ENCODE peak calls at places on chromosome 13, in ten cellular contexts. I is transverse colon, J is nephron progenitor cell, E is H1, P is heart left ventricle, D is AG09319, A is mammary epithelial cell, R is astrocyte of the cerebellum, V is WTC11, B is left lung. U is an unnamed sample.

GRCh38 chr13:33322965-33323668 is 37.6 kb upstream of the STARD13 start:
- DNase-seq in I (no peak), J (no peak), E (no peak), P (no peak), D (no peak), A (no peak), R (no peak), V (no peak), B (no peak), U (no peak)

GRCh38 chr13:93730780-93731179 is 504.2 kb downstream of the GPC6 start:
- DNase-seq in I (no peak), J (no peak), E (no peak), P (no peak), D (no peak), A (no peak), R (no peak), V (no peak), B (no peak), U (no peak)

GRCh38 chr13:113084943-113085540 is 20.5 kb upstream of the F7 start:
- DNase-seq in I (no peak), J (no peak), E (no peak), P (peak), D (no peak), A (no peak), R (no peak), V (no peak), B (peak), U (no peak)

GRCh38 chr13:97238883-97239282 is 16.8 kb downstream of the MBNL2 start:
- DNase-seq in I (no peak), J (no peak), E (no peak), P (no peak), D (no peak), A (no peak), R (no peak), V (no peak), B (no peak), U (no peak)

GRCh38 chr13:41231786-41232185 is 31.6 kb downstream of the MTRF1 start:
- DNase-seq in I (peak), J (peak), E (no peak), P (no peak), D (no peak), A (peak), R (no peak), V (no peak), B (no peak), U (peak)

GRCh38 chr13:110677731-110678545 is 28.0 kb downstream of the CARS2 start:
- DNase-seq in I (no peak), J (no peak), E (no peak), P (no peak), D (no peak), A (no peak), R (no peak), V (no peak), B (no peak), U (no peak)

GRCh38 chr13:69109891-69110525 is 997.6 kb upstream of the ATXN8OS start:
- DNase-seq in I (no peak), J (no peak), E (no peak), P (no peak), D (no peak), A (peak), R (no peak), V (no peak), B (no peak), U (no peak)

GRCh38 chr13:76289558-76289957 is 596.6 kb downstream of the KCTD12 start:
- DNase-seq in I (no peak), J (no peak), E (no peak), P (no peak), D (peak), A (no peak), R (peak), V (no peak), B (no peak), U (no peak)

GRCh38 chr13:28344163-28344562 is 150.8 kb downstream of the FLT1 start:
- DNase-seq in I (no peak), J (no peak), E (no peak), P (no peak), D (no peak), A (no peak), R (no peak), V (no peak), B (no peak), U (no peak)

GRCh38 chr13:114320065-114320464 is 5.8 kb downstream of the CHAMP1 start:
- DNase-seq in I (no peak), J (no peak), E (no peak), P (no peak), D (no peak), A (no peak), R (no peak), V (no peak), B (no peak), U (no peak)

GRCh38 chr13:19864339-19865309 is 1.2 kb upstream of the ZMYM5 start:
- DNase-seq in I (peak), J (peak), E (no peak), P (peak), D (no peak), A (peak), R (no peak), V (peak), B (peak), U (peak)

GRCh38 chr13:22801402-22802003 is 379.3 kb upstream of the SGCG start:
- DNase-seq in I (no peak), J (no peak), E (no peak), P (no peak), D (no peak), A (no peak), R (no peak), V (no peak), B (no peak), U (no peak)

GRCh38 chr13:109779074-109779473 is 7.3 kb downstream of the IRS2 start:
- DNase-seq in I (no peak), J (no peak), E (no peak), P (peak), D (no peak), A (no peak), R (no peak), V (no peak), B (no peak), U (no peak)

GRCh38 chr13:97124237-97124636 is 97.9 kb upstream of the MBNL2 start:
- DNase-seq in I (no peak), J (no peak), E (no peak), P (no peak), D (no peak), A (no peak), R (no peak), V (no peak), B (no peak), U (no peak)

GRCh38 chr13:79966502-79966901 is 374.4 kb downstream of the SPRY2 start:
- DNase-seq in I (no peak), J (no peak), E (peak), P (no peak), D (no peak), A (peak), R (no peak), V (peak), B (no peak), U (no peak)

DNA sequence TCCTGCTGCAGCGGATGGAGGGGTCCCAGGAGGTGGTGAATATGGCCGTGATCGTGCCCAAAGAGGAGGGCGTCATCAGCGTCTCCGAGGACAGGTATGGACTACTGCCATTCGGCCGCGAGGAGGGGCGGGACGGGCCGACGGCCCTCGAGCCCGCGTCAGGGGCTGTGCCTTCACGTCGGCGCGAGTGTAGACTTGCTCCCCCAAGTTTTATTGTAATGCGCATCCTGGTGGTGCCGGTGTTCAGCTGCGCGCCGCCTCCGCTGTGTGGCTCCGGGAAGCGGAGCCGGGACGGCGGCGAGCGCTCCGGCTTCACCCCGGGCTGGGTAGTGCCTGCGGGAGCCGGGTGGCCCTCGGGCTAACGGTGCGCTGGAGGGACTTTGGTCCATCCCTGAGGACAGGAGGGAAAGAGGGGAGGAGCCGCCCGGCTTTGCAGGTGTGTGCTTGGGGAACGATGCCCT is 499 bp downstream of the WDFY2 start:
- DNase-seq in I (peak), J (peak), E (peak), P (peak), D (no peak), A (peak), R (no peak), V (peak), B (peak), U (peak)
- TF ChIP-seq CTCF in I (no peak), J (no peak), E (no peak), P (peak), D (peak), A (peak), R (peak), V (no peak), B (no peak), U (no peak)

DNA sequence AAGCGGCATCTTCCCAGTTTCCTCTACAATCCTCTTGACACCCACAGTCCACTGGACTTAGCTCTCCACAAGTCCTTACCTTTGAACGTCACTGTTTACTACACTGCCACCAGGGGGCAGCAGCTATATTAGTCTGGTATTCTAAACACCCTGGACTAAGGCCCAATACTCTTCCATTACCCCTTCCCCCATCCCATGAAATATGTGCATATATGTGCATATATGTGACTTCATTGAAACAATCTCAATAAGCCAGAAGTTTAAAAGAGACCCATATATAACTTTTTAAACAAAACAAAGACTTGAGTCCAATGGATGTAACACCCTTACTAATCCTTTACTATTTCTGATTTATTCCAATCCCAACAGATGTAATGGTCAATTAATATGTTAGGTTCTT is 15.5 kb downstream of the GGACT start:
- DNase-seq in I (peak), J (peak), E (peak), P (no peak), D (peak), A (peak), R (peak), V (peak), B (no peak), U (peak)
- TF ChIP-seq CTCF in I (peak), J (peak), E (peak), P (peak), D (peak), A (peak), R (peak), V (peak), B (peak), U (no peak)

DNA sequence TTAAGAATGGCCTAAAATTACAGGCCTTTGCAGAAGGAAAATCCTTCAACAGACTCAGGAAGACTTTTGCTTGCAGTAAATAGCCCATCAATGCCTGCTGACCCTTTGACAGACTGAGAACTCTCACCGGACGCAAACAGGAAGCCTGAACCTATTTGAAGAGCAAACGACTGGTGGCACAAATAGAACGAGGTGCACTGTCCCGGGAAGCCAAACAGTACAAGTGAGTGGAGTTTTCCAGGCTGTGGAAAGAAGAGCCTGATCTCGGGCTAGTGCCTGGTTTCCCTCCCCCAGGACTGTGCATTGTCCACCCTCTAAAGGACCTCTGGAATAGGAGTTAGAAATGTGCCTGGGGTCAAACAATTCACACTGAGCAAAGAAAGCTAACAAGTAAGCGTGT is 165.5 kb downstream of the FGF14 start:
- DNase-seq in I (no peak), J (no peak), E (no peak), P (no peak), D (no peak), A (no peak), R (no peak), V (no peak), B (no peak), U (no peak)
- TF ChIP-seq CTCF in I (no peak), J (no peak), E (no peak), P (no peak), D (no peak), A (no peak), R (no peak), V (no peak), B (no peak), U (no peak)

DNA sequence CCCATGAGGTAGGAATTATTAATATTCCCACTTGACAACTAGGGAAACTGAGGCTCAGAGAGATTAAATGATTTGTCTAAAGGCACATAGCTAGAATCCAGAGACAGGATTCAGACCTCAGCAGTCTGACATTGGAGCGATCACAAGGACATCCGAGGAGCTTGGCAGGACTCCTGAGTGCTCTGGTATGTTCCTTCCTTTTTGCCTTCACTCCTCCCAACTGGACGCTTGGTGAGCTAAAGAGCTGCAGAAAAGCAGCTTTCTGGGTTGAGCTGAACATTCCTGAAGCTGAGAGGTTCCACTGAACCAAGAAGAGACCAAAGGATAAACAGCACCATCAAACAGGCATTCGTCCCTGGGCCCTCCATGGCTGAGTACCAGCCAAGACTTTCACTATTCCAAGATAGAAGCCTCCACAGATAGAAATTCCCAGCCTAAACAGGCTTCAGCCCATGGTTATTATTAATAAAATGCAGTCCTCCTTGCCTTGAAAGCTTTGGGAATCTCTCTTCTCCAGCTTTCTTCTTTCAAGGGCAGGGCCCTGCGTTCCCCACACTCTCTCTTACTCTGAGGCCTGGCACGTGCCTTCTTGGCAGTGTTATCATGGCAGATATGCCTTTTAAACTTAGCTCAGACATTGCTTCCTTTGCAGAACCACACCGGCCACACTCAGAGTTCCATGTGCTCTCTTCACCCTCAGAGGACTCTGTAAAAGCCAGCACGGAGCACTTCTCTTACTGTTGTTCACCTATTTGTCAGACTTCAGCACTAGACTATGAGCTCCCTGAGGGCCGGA is 97.1 kb downstream of the CYSLTR2 start:
- DNase-seq in I (peak), J (no peak), E (no peak), P (no peak), D (no peak), A (no peak), R (no peak), V (no peak), B (no peak), U (no peak)
- TF ChIP-seq CTCF in I (no peak), J (no peak), E (no peak), P (peak), D (peak), A (no peak), R (no peak), V (no peak), B (no peak), U (no peak)

DNA sequence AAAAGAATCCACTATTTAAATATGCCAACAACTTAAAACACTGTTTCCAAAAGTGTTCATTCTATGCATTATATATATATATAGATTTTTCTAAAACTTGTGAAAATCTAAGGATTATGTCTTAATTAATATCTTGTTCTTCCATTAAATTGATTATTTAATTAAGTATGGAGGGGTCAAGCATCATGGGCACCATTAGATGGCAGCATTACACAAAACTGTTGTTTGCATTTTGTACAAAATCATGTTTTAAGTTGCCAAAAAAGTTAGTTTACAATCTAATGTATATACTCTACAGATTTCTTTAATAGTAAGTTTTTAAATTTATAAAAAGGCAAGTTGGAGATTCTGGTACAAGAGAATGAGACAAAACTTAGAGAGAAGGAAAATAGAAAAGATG is 213.2 kb upstream of the EDNRB start:
- DNase-seq in I (no peak), J (no peak), E (no peak), P (no peak), D (no peak), A (no peak), R (no peak), V (no peak), B (no peak), U (no peak)
- TF ChIP-seq CTCF in I (no peak), J (peak), E (no peak), P (no peak), D (peak), A (peak), R (peak), V (no peak), B (no peak), U (no peak)

GRCh38 chr13:38045278-38046048 is 175.9 kb upstream of the TRPC4 start:
- DNase-seq in I (no peak), J (no peak), E (peak), P (no peak), D (no peak), A (peak), R (peak), V (no peak), B (peak), U (peak)
- TF ChIP-seq CTCF in I (no peak), J (peak), E (peak), P (peak), D (peak), A (peak), R (peak), V (peak), B (no peak), U (peak)

DNA sequence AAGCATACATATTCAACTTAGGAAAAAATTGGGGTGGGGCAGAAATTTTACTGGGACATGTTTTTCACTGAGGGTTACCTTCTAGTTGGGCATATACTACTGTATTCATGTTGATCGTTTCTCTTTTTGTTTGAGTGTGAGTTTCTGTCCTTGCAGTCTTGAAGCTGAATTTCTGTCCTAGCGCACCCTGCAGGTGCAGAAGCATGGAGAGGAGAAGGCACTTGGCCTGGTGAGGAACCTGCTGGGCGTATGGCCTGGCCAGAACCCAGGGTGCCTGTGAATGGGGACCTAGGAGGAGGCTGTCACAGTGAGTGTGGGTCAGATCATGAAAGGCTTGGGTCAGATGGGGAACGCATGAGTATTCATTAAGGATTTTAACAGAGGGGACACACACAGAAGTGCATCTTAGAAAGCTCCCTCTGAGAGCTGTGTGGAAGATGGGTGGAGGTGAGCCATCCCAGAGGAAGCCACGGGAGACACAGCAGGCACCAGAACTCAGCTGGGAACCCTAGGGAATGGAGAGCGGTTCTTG is 36.8 kb downstream of the SERP2 start:
- DNase-seq in I (peak), J (no peak), E (no peak), P (no peak), D (no peak), A (no peak), R (no peak), V (no peak), B (no peak), U (no peak)
- TF ChIP-seq CTCF in I (no peak), J (no peak), E (no peak), P (no peak), D (no peak), A (no peak), R (no peak), V (no peak), B (no peak), U (no peak)

U was measured in Calu3.